ENCODE peak calls at places on chromosomes 7 and 10, in seven cellular contexts. F is activated naive CD4-positive, alpha-beta T cell treated with Interleukin-2 at 50 U/mL for 16 hours; H is NCI-H510A treated with DMSO at 0.1 percent for 48 hours; U is NCI-H524; Z is iris pigment epithelial cell; T is transverse colon; G is SK-N-DZ. N is an unnamed sample.

GRCh38 chr7:3029138-3029537 is 14.5 kb downstream of the CARD11 start:
- DNase-seq in F (no peak), Z (no peak), G (no peak), T (no peak), H (no peak), U (no peak), N (no peak)

GRCh38 chr7:158811461-158811860 is 17.8 kb downstream of the ESYT2 start:
- DNase-seq in H (no peak), U (no peak), Z (peak; percentile 96), T (no peak), G (no peak), F (peak; percentile 62), N (no peak)

GRCh38 chr7:5143106-5143505 is 46.9 kb upstream of the WIPI2 start:
- DNase-seq in H (no peak), U (no peak), Z (no peak), T (no peak), G (no peak), F (peak; percentile 17), N (no peak)

GRCh38 chr7:2299131-2299829 is 15.0 kb downstream of the SNX8 start:
- DNase-seq in H (no peak), U (no peak), F (peak; percentile 14), G (no peak), Z (peak; percentile 93), T (no peak), N (no peak)

GRCh38 chr7:10221084-10221483 is 752.6 kb upstream of the PHF14 start:
- DNase-seq in U (no peak), H (no peak), Z (no peak), T (no peak), F (no peak), G (no peak), N (no peak)

GRCh38 chr7:151249732-151250072 is 1.2 kb upstream of the SMARCD3 start:
- DNase-seq in H (no peak), G (peak; percentile 65), Z (peak; percentile 39), T (peak; percentile 48), F (no peak), U (no peak), N (no peak)

GRCh38 chr10:13673165-13673564 is 86.4 kb downstream of the PRPF18 start:
- DNase-seq in G (peak; percentile 86), H (no peak), Z (no peak), T (no peak), F (no peak), U (peak; percentile 3), N (no peak)

GRCh38 chr7:97430001-97430400 is 301.9 kb upstream of the TAC1 start:
- DNase-seq in G (no peak), Z (no peak), T (no peak), F (no peak), U (no peak), H (no peak), N (no peak)

GRCh38 chr7:34013421-34013820 is 108.1 kb downstream of the BMPER start:
- DNase-seq in U (no peak), T (no peak), Z (no peak), H (no peak), G (no peak), F (no peak), N (no peak)

GRCh38 chr7:74454059-74454947 is 597 bp downstream of the GTF2IRD1 start:
- DNase-seq in H (no peak), T (no peak), U (no peak), Z (no peak), F (peak; percentile 33), G (no peak), N (no peak)

GRCh38 chr10:101226888-101227736 is 2.2 kb downstream of the LBX1 start:
- DNase-seq in G (no peak), F (no peak), Z (no peak), H (no peak), U (no peak), T (no peak), N (no peak)

GRCh38 chr7:97731736-97732370 is at the start of gene TAC1:
- DNase-seq in Z (no peak), U (no peak), H (no peak), F (no peak), T (no peak), G (no peak), N (no peak)

GRCh38 chr10:111303887-111304286 is 227.1 kb downstream of the ADRA2A start:
- DNase-seq in U (no peak), T (no peak), G (no peak), H (no peak), Z (no peak), F (no peak), N (no peak)

GRCh38 chr7:1081931-1082401 is 5.9 kb upstream of the GPER1 start:
- DNase-seq in G (peak; percentile 90), H (no peak), Z (no peak), U (no peak), F (no peak), T (no peak), N (no peak)

GRCh38 chr7:32515890-32516550 is 20.7 kb downstream of the AVL9 start:
- DNase-seq in T (no peak), Z (peak; percentile 40), F (no peak), U (no peak), G (no peak), H (no peak), N (no peak)

GRCh38 chr7:94540428-94540827 is 30.8 kb downstream of the CASD1 start:
- DNase-seq in Z (peak; percentile 50), G (no peak), F (no peak), U (no peak), T (no peak), H (no peak), N (no peak)

GRCh38 chr7:43785425-43785824 is 26.9 kb downstream of the BLVRA start:
- DNase-seq in U (no peak), T (peak; percentile 40), G (peak; percentile 33), Z (peak; percentile 97), H (no peak), F (no peak), N (no peak)

GRCh38 chr7:2734761-2735571 is 47.0 kb downstream of the AMZ1 start:
- DNase-seq in Z (no peak), U (no peak), G (no peak), F (no peak), H (peak; percentile 42), T (peak; percentile 41), N (peak; percentile 99)

GRCh38 chr10:77563638-77564270 is 73.9 kb downstream of the KCNMA1 start:
- DNase-seq in H (no peak), Z (no peak), T (peak; percentile 62), F (no peak), U (no peak), G (no peak), N (no peak)

GRCh38 chr7:29422829-29423228 is 140.8 kb upstream of the PRR15 start:
- DNase-seq in H (no peak), U (no peak), T (no peak), F (no peak), Z (no peak), G (no peak), N (no peak)

GRCh38 chr10:16120563-16120962 is 260.3 kb upstream of the MINDY3 start:
- DNase-seq in T (no peak), U (no peak), F (no peak), H (no peak), Z (no peak), G (no peak), N (no peak)

GRCh38 chr10:8035641-8036520 is 18.6 kb upstream of the GATA3 start:
- DNase-seq in U (no peak), Z (no peak), T (no peak), H (no peak), G (no peak), F (no peak), N (no peak)

GRCh38 chr10:75910032-75910431 is 478.6 kb downstream of the LRMDA start:
- DNase-seq in T (no peak), Z (peak; percentile 36), F (no peak), G (no peak), U (no peak), H (peak; percentile 3), N (no peak)

GRCh38 chr7:90345548-90346319 is 782 bp upstream of the GTPBP10 start:
- DNase-seq in Z (peak; percentile 64), F (no peak), G (peak; percentile 25), T (peak; percentile 24), U (no peak), H (peak; percentile 24), N (no peak)